ENCODE peak calls at places on chromosomes 1 and 21, in ten cellular contexts. X, A, T, M, E, J, U, L, V and F are unnamed samples.

GRCh38 chr1:153506831-153507413 is 28.9 kb downstream of the S100A6 start:
- DNase-seq in T (peak; percentile 87), U (no peak), E (peak; percentile 84), M (no peak), J (peak; percentile 98), L (no peak), A (peak; percentile 96), V (peak; percentile 70), X (no peak), F (peak; percentile 88)

GRCh38 chr1:154856049-154856448 is 14.0 kb downstream of the KCNN3 start:
- DNase-seq in A (no peak), E (no peak), V (no peak), J (no peak), M (no peak), U (no peak), T (no peak), X (peak; percentile 66), L (peak; percentile 71), F (no peak)

GRCh38 chr1:228157381-228158126 is 7.8 kb downstream of the GJC2 start:
- DNase-seq in V (no peak), T (no peak), E (no peak), A (no peak), X (no peak), L (no peak), J (no peak), M (no peak), U (no peak), F (no peak)

GRCh38 chr1:171127481-171127880 is 36.8 kb downstream of the FMO3 start:
- DNase-seq in A (peak; percentile 91), J (peak; percentile 84), L (no peak), E (no peak), X (no peak), T (no peak), U (no peak), M (no peak), V (no peak), F (peak; percentile 88)

GRCh38 chr1:5728956-5729355 is 263.3 kb downstream of the NPHP4 start:
- DNase-seq in J (no peak), T (no peak), U (no peak), A (no peak), X (no peak), V (no peak), M (no peak), E (no peak), L (no peak), F (no peak)

GRCh38 chr1:211642870-211643269 is 32.6 kb downstream of the NEK2 start:
- DNase-seq in M (no peak), X (no peak), V (no peak), U (no peak), E (no peak), J (no peak), A (no peak), T (no peak), L (no peak), F (no peak)

GRCh38 chr1:233269656-233270055 is 25.9 kb downstream of the PCNX2 start:
- DNase-seq in J (peak; percentile 9), U (no peak), M (no peak), T (no peak), V (no peak), X (no peak), A (peak; percentile 55), E (no peak), L (peak; percentile 67), F (peak; percentile 54)

GRCh38 chr21:41189147-41189538 is 21.2 kb downstream of the BACE2 start:
- DNase-seq in V (no peak), M (no peak), T (no peak), A (no peak), X (no peak), U (no peak), E (no peak), L (no peak), J (no peak), F (no peak)

DNA sequence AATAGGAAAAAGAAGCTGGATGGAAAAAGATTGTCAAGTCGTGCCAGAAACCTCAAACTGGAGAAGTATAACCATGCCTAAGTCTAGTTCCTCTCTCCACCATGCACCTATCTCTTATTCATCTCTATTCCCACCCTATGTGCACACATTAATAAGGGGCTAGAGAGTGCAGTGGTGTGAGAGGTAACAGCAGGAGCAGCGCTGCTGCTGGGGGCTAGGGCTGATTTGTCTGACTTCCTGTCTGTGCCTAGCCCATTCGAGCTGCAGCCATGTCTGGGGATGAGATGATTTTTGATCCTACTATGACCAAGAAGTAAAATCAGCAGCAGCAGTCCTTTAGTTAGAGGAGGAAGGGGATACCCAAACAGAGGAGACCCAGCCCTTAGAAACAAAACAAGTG is 43.0 kb downstream of the TRIM33 start:
- DNase-seq in L (no peak), U (no peak), X (no peak), J (no peak), A (no peak), M (no peak), E (no peak), T (no peak), V (no peak), F (no peak)
- H3K4me3 ChIP-seq in L (no peak overlapping the region), U (peak overlapping the region; percentile 17), X (no peak overlapping the region), J (no peak overlapping the region), A (no peak overlapping the region), M (no peak overlapping the region), E (no peak overlapping the region), T (no peak overlapping the region), V (no peak overlapping the region), F (no peak overlapping the region)

GRCh38 chr1:223748405-223748772 is 36.0 kb downstream of the CAPN2 start:
- DNase-seq in V (no peak), M (no peak), X (no peak), E (no peak), T (no peak), U (no peak), J (peak; percentile 86), A (peak; percentile 62), L (no peak), F (peak; percentile 38)

GRCh38 chr1:223750730-223751572 is 38.6 kb downstream of the CAPN2 start:
- DNase-seq in U (no peak), A (no peak), T (no peak), X (no peak), L (no peak), E (no peak), M (no peak), V (no peak), J (no peak), F (no peak)

GRCh38 chr1:223745731-223746130 is 33.4 kb downstream of the CAPN2 start:
- DNase-seq in M (no peak), U (no peak), A (peak; percentile 75), E (no peak), J (peak; percentile 71), V (no peak), X (no peak), T (no peak), L (no peak), F (peak; percentile 66)

GRCh38 chr1:223747838-223748335 is 35.5 kb downstream of the CAPN2 start:
- DNase-seq in V (no peak), U (no peak), T (no peak), L (peak; percentile 82), X (peak; percentile 64), A (peak; percentile 49), E (no peak), M (no peak), J (peak; percentile 72), F (peak; percentile 51)

DNA sequence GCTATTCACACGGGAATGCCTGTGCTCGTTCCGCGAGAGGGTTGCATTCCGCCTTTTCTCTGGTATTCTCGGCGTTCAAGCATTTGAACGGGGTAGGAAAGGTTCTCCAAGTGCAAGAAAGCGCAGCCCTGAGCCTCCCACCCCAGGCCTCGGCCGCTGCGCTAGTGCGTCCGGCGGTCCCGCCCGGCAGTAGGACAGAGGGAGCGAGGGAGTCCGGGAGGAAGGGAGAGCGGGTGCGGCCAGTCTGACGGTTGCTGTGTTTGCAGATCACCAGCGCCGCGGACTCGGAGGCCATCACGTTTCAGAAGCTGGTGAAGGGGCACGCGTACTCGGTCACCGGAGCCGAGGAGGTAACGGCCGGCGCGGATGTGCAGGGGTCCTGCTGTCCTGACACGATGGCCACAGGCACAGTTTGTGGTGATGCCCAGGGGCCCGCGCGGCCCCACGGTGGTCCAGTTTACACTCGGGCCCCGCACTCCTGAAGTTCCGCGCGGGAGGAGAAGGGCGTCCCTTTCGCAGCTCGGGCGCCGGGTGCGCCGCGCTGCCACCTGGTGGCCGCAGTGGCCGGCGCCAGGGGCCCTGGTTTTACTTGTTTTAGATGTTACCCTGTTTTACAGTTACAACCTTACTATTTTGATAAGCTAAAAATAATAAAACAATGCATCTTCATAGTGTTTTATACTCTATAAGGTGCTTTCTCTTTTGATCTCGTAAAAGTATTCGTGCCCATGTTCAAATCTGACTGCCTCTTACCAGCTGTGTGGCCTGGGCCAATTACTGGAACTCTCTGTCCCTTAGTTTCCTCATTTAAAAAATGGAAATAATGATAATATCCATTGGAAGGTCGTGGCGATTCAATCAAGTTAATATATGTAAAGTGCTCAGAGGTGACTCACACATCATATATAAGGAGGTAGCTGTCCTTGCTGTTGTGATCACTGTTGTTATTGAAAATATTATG is 36.7 kb downstream of the CAPN2 start:
- DNase-seq in V (peak; percentile 52), U (peak; percentile 52), T (peak; percentile 60), M (no peak), J (peak; percentile 66), A (peak; percentile 50), X (peak; percentile 70), L (peak; percentile 78), E (peak; percentile 75), F (peak; percentile 46)
- H3K4me3 ChIP-seq in V (peak overlapping the region; percentile 55), U (peak overlapping the region; percentile 44), T (peak overlapping the region; percentile 54), M (peak overlapping the region; percentile 3), J (peak overlapping the region; percentile 42), A (no peak overlapping the region), X (peak overlapping the region; percentile 62), L (peak overlapping the region; percentile 46), E (peak overlapping the region; percentile 42), F (peak overlapping the region; percentile 36)

GRCh38 chr1:34780528-34780927 is 486 bp upstream of the GJB3 start:
- DNase-seq in X (no peak), E (peak; percentile 60), V (no peak), A (no peak), M (no peak), L (no peak), T (no peak), U (no peak), J (no peak), F (no peak)
- H3K4me3 ChIP-seq in X (no peak overlapping the region), E (peak overlapping the region; percentile 58), V (no peak overlapping the region), A (no peak overlapping the region), M (no peak overlapping the region), L (no peak overlapping the region), T (no peak overlapping the region), U (no peak overlapping the region), J (no peak overlapping the region), F (no peak overlapping the region)

GRCh38 chr1:54782588-54782987 is 18.3 kb upstream of the PARS2 start:
- DNase-seq in E (no peak), U (no peak), L (no peak), A (no peak), J (no peak), M (no peak), T (no peak), X (no peak), V (no peak), F (no peak)

GRCh38 chr1:54784066-54784465 is 17.1 kb downstream of the TTC22 start:
- DNase-seq in L (no peak), X (no peak), V (no peak), A (no peak), T (no peak), J (no peak), U (no peak), M (no peak), E (no peak), F (no peak)

GRCh38 chr1:54777431-54777830 is 13.1 kb upstream of the PARS2 start:
- DNase-seq in U (no peak), A (no peak), M (no peak), E (no peak), T (no peak), L (peak; percentile 37), V (no peak), J (no peak), X (no peak), F (no peak)

GRCh38 chr1:54782156-54782555 is 17.8 kb upstream of the PARS2 start:
- DNase-seq in A (no peak), L (no peak), E (no peak), V (no peak), U (no peak), J (no peak), M (no peak), T (no peak), X (no peak), F (no peak)

GRCh38 chr1:54781023-54781723 is 16.9 kb upstream of the PARS2 start:
- DNase-seq in J (no peak), V (no peak), X (no peak), E (no peak), L (no peak), U (no peak), T (no peak), A (no peak), M (no peak), F (no peak)
- H3K4me3 ChIP-seq in J (no peak overlapping the region), V (no peak overlapping the region), X (no peak overlapping the region), E (peak overlapping the region; percentile 29), L (no peak overlapping the region), U (no peak overlapping the region), T (no peak overlapping the region), A (no peak overlapping the region), M (no peak overlapping the region), F (no peak overlapping the region)